ENCODE peak calls at places on chromosome 19, in five cellular contexts. V, S, L, H and K are unnamed samples.

GRCh38 chr19:36245210-36246005 is 30.5 kb downstream of the ZNF146 start:
- ATAC-seq in V (no peak), S (no peak), H (peak), L (no peak), K (no peak)

GRCh38 chr19:23542562-23542961 is 144.4 kb downstream of the ZNF675 start:
- ATAC-seq in S (no peak), V (no peak), H (no peak), L (no peak), K (no peak)

GRCh38 chr19:46372901-46373572 is 26.1 kb downstream of the PPP5C start:
- ATAC-seq in L (no peak), S (no peak), V (no peak), H (no peak), K (no peak)

GRCh38 chr19:4067396-4068057 is 828 bp upstream of the ZBTB7A start:
- ATAC-seq in S (no peak), V (peak), L (peak), H (no peak), K (peak)

GRCh38 chr19:6108721-6109633 is 1.3 kb downstream of the RFX2 start:
- ATAC-seq in L (no peak), S (no peak), H (peak), V (no peak), K (no peak)

GRCh38 chr19:58559275-58560006 is 1.0 kb upstream of the UBE2M start:
- ATAC-seq in S (peak), L (no peak), H (peak), V (no peak), K (peak)

GRCh38 chr19:12913011-12913561 is 6.0 kb downstream of the SYCE2 start:
- ATAC-seq in L (no peak), H (peak), V (no peak), S (no peak), K (no peak)

GRCh38 chr19:17455711-17456123 is 5.0 kb downstream of the NXNL1 start:
- ATAC-seq in H (no peak), L (no peak), S (no peak), V (no peak), K (no peak)

GRCh38 chr19:3304871-3305423 is 61.4 kb upstream of the NFIC start:
- ATAC-seq in V (peak), S (peak), H (peak), L (peak), K (peak)

GRCh38 chr19:35066691-35067563 is 25.4 kb downstream of the HPN start:
- ATAC-seq in S (peak), H (peak), L (peak), V (peak), K (peak)

GRCh38 chr19:2333807-2334211 is 5.3 kb downstream of the SPPL2B start:
- ATAC-seq in S (no peak), V (no peak), L (no peak), H (no peak), K (no peak)

GRCh38 chr19:55581828-55582223 is 1.2 kb upstream of the ZNF579 start:
- ATAC-seq in S (no peak), H (peak), V (no peak), L (no peak), K (peak)

GRCh38 chr19:48805452-48805851 is 5.4 kb downstream of the BCAT2 start:
- ATAC-seq in L (no peak), H (no peak), S (no peak), V (no peak), K (no peak)

GRCh38 chr19:16883518-16883917 is 5.3 kb upstream of the F2RL3 start:
- ATAC-seq in S (no peak), L (no peak), V (no peak), H (no peak), K (no peak)

GRCh38 chr19:32831611-32832010 is 38.0 kb downstream of the SLC7A9 start:
- ATAC-seq in L (no peak), S (no peak), H (no peak), V (no peak), K (no peak)